ENCODE peak calls at places on chromosomes 5 and 9, in eight cellular contexts. One of them, this sample, is unnamed.

GRCh38 chr5:137078171-137078665 is 420.9 kb downstream of the SPOCK1 start:
- DNase-seq in GF-D8: no peak
- DNase-seq in NT2/D1: no peak
- DNase-seq in GM20000: no peak
- DNase-seq in fibroblast of lung: no peak
- DNase-seq in HTR-8/SVneo: peak; percentile 48
- DNase-seq in putamen: peak; percentile 43
- DNase-seq in CD4-positive, alpha-beta T cell: no peak
- DNase-seq in this sample: no peak

GRCh38 chr5:79527431-79527830 is 13.5 kb upstream of the HOMER1 start:
- DNase-seq in putamen: no peak
- DNase-seq in GF-D8: no peak
- DNase-seq in NT2/D1: no peak
- DNase-seq in fibroblast of lung: no peak
- DNase-seq in GM20000: no peak
- DNase-seq in CD4-positive, alpha-beta T cell: no peak
- DNase-seq in HTR-8/SVneo: no peak
- DNase-seq in this sample: no peak

GRCh38 chr5:177498013-177498847 is 826 bp upstream of the PDLIM7 start:
- DNase-seq in HTR-8/SVneo: no peak
- DNase-seq in GF-D8: no peak
- DNase-seq in NT2/D1: no peak
- DNase-seq in putamen: no peak
- DNase-seq in fibroblast of lung: no peak
- DNase-seq in GM20000: no peak
- DNase-seq in CD4-positive, alpha-beta T cell: no peak
- DNase-seq in this sample: no peak

GRCh38 chr5:79642210-79642609 is 30.0 kb downstream of the TENT2 start:
- DNase-seq in CD4-positive, alpha-beta T cell: no peak
- DNase-seq in HTR-8/SVneo: no peak
- DNase-seq in NT2/D1: no peak
- DNase-seq in putamen: no peak
- DNase-seq in fibroblast of lung: peak; percentile 2
- DNase-seq in GF-D8: no peak
- DNase-seq in GM20000: no peak
- DNase-seq in this sample: no peak

GRCh38 chr9:87500491-87500890 is 2.8 kb downstream of the DAPK1 start:
- DNase-seq in CD4-positive, alpha-beta T cell: no peak
- DNase-seq in putamen: no peak
- DNase-seq in NT2/D1: no peak
- DNase-seq in HTR-8/SVneo: no peak
- DNase-seq in GM20000: peak; percentile 61
- DNase-seq in GF-D8: no peak
- DNase-seq in fibroblast of lung: no peak
- DNase-seq in this sample: no peak

GRCh38 chr5:132500931-132501628 is 10.5 kb upstream of the IRF1 start:
- DNase-seq in GM20000: peak; percentile 82
- DNase-seq in GF-D8: peak; percentile 11
- DNase-seq in CD4-positive, alpha-beta T cell: peak; percentile 65
- DNase-seq in HTR-8/SVneo: peak; percentile 62
- DNase-seq in NT2/D1: no peak
- DNase-seq in putamen: peak; percentile 64
- DNase-seq in fibroblast of lung: peak; percentile 68
- DNase-seq in this sample: no peak

GRCh38 chr9:122138560-122139268 is 20.9 kb downstream of the NDUFA8 start:
- DNase-seq in NT2/D1: no peak
- DNase-seq in HTR-8/SVneo: no peak
- DNase-seq in putamen: peak; percentile 57
- DNase-seq in fibroblast of lung: no peak
- DNase-seq in CD4-positive, alpha-beta T cell: no peak
- DNase-seq in GF-D8: no peak
- DNase-seq in GM20000: no peak
- DNase-seq in this sample: no peak

GRCh38 chr9:107249131-107249533 is 33.9 kb upstream of the RAD23B start:
- DNase-seq in fibroblast of lung: no peak
- DNase-seq in HTR-8/SVneo: peak; percentile 34
- DNase-seq in CD4-positive, alpha-beta T cell: no peak
- DNase-seq in GF-D8: no peak
- DNase-seq in GM20000: no peak
- DNase-seq in putamen: no peak
- DNase-seq in NT2/D1: peak; percentile 55
- DNase-seq in this sample: no peak

GRCh38 chr9:60545346-60546315 is 368.6 kb upstream of the SPATA31A5 start:
- DNase-seq in CD4-positive, alpha-beta T cell: no peak
- DNase-seq in HTR-8/SVneo: no peak
- DNase-seq in NT2/D1: no peak
- DNase-seq in putamen: no peak
- DNase-seq in fibroblast of lung: no peak
- DNase-seq in GF-D8: no peak
- DNase-seq in GM20000: no peak
- DNase-seq in this sample: no peak

GRCh38 chr5:140317859-140318258 is 15.0 kb upstream of the PFDN1 start:
- DNase-seq in GM20000: no peak
- DNase-seq in HTR-8/SVneo: no peak
- DNase-seq in GF-D8: no peak
- DNase-seq in NT2/D1: no peak
- DNase-seq in CD4-positive, alpha-beta T cell: no peak
- DNase-seq in putamen: no peak
- DNase-seq in fibroblast of lung: no peak
- DNase-seq in this sample: no peak

GRCh38 chr5:145697251-145698016 is 137.7 kb downstream of the PRELID2 start:
- DNase-seq in fibroblast of lung: peak; percentile 70
- DNase-seq in GM20000: peak; percentile 16
- DNase-seq in putamen: no peak
- DNase-seq in CD4-positive, alpha-beta T cell: no peak
- DNase-seq in NT2/D1: peak; percentile 16
- DNase-seq in HTR-8/SVneo: peak; percentile 12
- DNase-seq in GF-D8: no peak
- DNase-seq in this sample: no peak

GRCh38 chr5:94577466-94578245 is 40.7 kb downstream of the KIAA0825 start:
- DNase-seq in NT2/D1: no peak
- DNase-seq in putamen: no peak
- DNase-seq in GM20000: peak; percentile 22
- DNase-seq in HTR-8/SVneo: no peak
- DNase-seq in GF-D8: no peak
- DNase-seq in fibroblast of lung: no peak
- DNase-seq in CD4-positive, alpha-beta T cell: no peak
- DNase-seq in this sample: no peak

GRCh38 chr5:6221141-6221626 is 157.2 kb downstream of the MED10 start:
- DNase-seq in GM20000: no peak
- DNase-seq in HTR-8/SVneo: no peak
- DNase-seq in NT2/D1: no peak
- DNase-seq in fibroblast of lung: no peak
- DNase-seq in putamen: no peak
- DNase-seq in GF-D8: no peak
- DNase-seq in CD4-positive, alpha-beta T cell: no peak
- DNase-seq in this sample: no peak

GRCh38 chr5:149489605-149490037 is 61.6 kb downstream of the CSNK1A1 start:
- DNase-seq in GF-D8: no peak
- DNase-seq in HTR-8/SVneo: no peak
- DNase-seq in GM20000: no peak
- DNase-seq in NT2/D1: no peak
- DNase-seq in putamen: no peak
- DNase-seq in CD4-positive, alpha-beta T cell: no peak
- DNase-seq in fibroblast of lung: peak; percentile 74
- DNase-seq in this sample: no peak

GRCh38 chr5:168226012-168226411 is 65.4 kb upstream of the WWC1 start:
- DNase-seq in GF-D8: no peak
- DNase-seq in HTR-8/SVneo: no peak
- DNase-seq in CD4-positive, alpha-beta T cell: no peak
- DNase-seq in fibroblast of lung: no peak
- DNase-seq in putamen: no peak
- DNase-seq in GM20000: no peak
- DNase-seq in NT2/D1: no peak
- DNase-seq in this sample: no peak

GRCh38 chr5:153807796-153808195 is 230.9 kb downstream of the FAM114A2 start:
- DNase-seq in fibroblast of lung: no peak
- DNase-seq in GM20000: no peak
- DNase-seq in HTR-8/SVneo: no peak
- DNase-seq in putamen: no peak
- DNase-seq in NT2/D1: no peak
- DNase-seq in GF-D8: no peak
- DNase-seq in CD4-positive, alpha-beta T cell: no peak
- DNase-seq in this sample: no peak

GRCh38 chr5:60763061-60763460 is 63.1 kb upstream of the DEPDC1B start:
- DNase-seq in GF-D8: no peak
- DNase-seq in NT2/D1: no peak
- DNase-seq in putamen: no peak
- DNase-seq in GM20000: no peak
- DNase-seq in fibroblast of lung: no peak
- DNase-seq in CD4-positive, alpha-beta T cell: no peak
- DNase-seq in HTR-8/SVneo: no peak
- DNase-seq in this sample: no peak

GRCh38 chr9:4691794-4692193 is 12.4 kb downstream of the CDC37L1 start:
- DNase-seq in fibroblast of lung: no peak
- DNase-seq in HTR-8/SVneo: no peak
- DNase-seq in putamen: no peak
- DNase-seq in NT2/D1: no peak
- DNase-seq in GF-D8: no peak
- DNase-seq in CD4-positive, alpha-beta T cell: no peak
- DNase-seq in GM20000: no peak
- DNase-seq in this sample: no peak

GRCh38 chr5:4514067-4514648 is 626.0 kb upstream of the ADAMTS16 start:
- DNase-seq in putamen: no peak
- DNase-seq in GF-D8: no peak
- DNase-seq in CD4-positive, alpha-beta T cell: no peak
- DNase-seq in fibroblast of lung: no peak
- DNase-seq in GM20000: no peak
- DNase-seq in NT2/D1: no peak
- DNase-seq in HTR-8/SVneo: no peak
- DNase-seq in this sample: no peak

GRCh38 chr5:80600943-80601693 is 31.0 kb upstream of the ANKRD34B start:
- DNase-seq in putamen: no peak
- DNase-seq in GM20000: no peak
- DNase-seq in fibroblast of lung: no peak
- DNase-seq in NT2/D1: no peak
- DNase-seq in GF-D8: no peak
- DNase-seq in CD4-positive, alpha-beta T cell: no peak
- DNase-seq in HTR-8/SVneo: no peak
- DNase-seq in this sample: no peak

GRCh38 chr5:77651343-77651742 is 12.8 kb upstream of the OTP start:
- DNase-seq in GM20000: no peak
- DNase-seq in CD4-positive, alpha-beta T cell: no peak
- DNase-seq in fibroblast of lung: no peak
- DNase-seq in putamen: no peak
- DNase-seq in NT2/D1: no peak
- DNase-seq in GF-D8: no peak
- DNase-seq in HTR-8/SVneo: no peak
- DNase-seq in this sample: no peak